ENCODE peak calls at places on chromosomes 4 and X, in six cellular contexts. Y is ovary, O is GM12878, N is A549, T is uterus, U is Peyer's patch. B is an unnamed sample.

GRCh38 chr4:131002132-131002531 is 1906.2 kb downstream of the C4orf33 start:
- DNase-seq in Y (no peak), O (no peak), N (no peak), T (no peak), U (no peak), B (no peak)

GRCh38 chr4:3629665-3630064 is 97.4 kb upstream of the LRPAP1 start:
- DNase-seq in Y (no peak), O (no peak), N (no peak), T (no peak), U (peak), B (no peak)

GRCh38 chr4:19700951-19701350 is 550.8 kb upstream of the SLIT2 start:
- DNase-seq in Y (no peak), O (no peak), N (no peak), T (no peak), U (no peak), B (no peak)

GRCh38 chr4:154877110-154877760 is 96.2 kb downstream of the RBM46 start:
- DNase-seq in Y (no peak), O (no peak), N (peak), T (no peak), U (no peak), B (no peak)

GRCh38 chr4:186192068-186192751 is 843 bp downstream of the CYP4V2 start:
- DNase-seq in Y (no peak), O (no peak), N (no peak), T (peak), U (peak), B (peak)

GRCh38 chr4:118034061-118034785 is at the start of gene NDST3:
- DNase-seq in Y (peak), O (no peak), N (peak), T (no peak), U (no peak), B (peak)

GRCh38 chrX:94545722-94546121 is 871.7 kb downstream of the FAM133A start:
- DNase-seq in Y (no peak), O (no peak), N (no peak), T (no peak), U (no peak), B (no peak)

GRCh38 chr4:73406548-73406875 is 2.4 kb downstream of the ALB start:
- DNase-seq in Y (no peak), O (no peak), N (no peak), T (no peak), U (no peak), B (no peak)

GRCh38 chr4:86661006-86661405 is 66.9 kb downstream of the PTPN13 start:
- DNase-seq in Y (no peak), O (no peak), N (no peak), T (no peak), U (no peak), B (no peak)

GRCh38 chr4:3041192-3042142 is 32.9 kb downstream of the HTT-AS start:
- DNase-seq in Y (peak), O (no peak), N (no peak), T (no peak), U (peak), B (no peak)

GRCh38 chr4:139175647-139176298 is 1.2 kb downstream of the ELF2 start:
- DNase-seq in Y (no peak), O (no peak), N (no peak), T (no peak), U (no peak), B (peak)

GRCh38 chrX:70247252-70247651 is 12.8 kb downstream of the P2RY4 start:
- DNase-seq in Y (no peak), O (no peak), N (no peak), T (no peak), U (no peak), B (no peak)

GRCh38 chr4:151031831-151032605 is 16.9 kb upstream of the LRBA start:
- DNase-seq in Y (no peak), O (peak), N (peak), T (no peak), U (no peak), B (peak)
- TF ChIP-seq POLR2A in Y (no peak), O (no peak), N (no peak), T (no peak), U (no peak), B (no peak)

DNA sequence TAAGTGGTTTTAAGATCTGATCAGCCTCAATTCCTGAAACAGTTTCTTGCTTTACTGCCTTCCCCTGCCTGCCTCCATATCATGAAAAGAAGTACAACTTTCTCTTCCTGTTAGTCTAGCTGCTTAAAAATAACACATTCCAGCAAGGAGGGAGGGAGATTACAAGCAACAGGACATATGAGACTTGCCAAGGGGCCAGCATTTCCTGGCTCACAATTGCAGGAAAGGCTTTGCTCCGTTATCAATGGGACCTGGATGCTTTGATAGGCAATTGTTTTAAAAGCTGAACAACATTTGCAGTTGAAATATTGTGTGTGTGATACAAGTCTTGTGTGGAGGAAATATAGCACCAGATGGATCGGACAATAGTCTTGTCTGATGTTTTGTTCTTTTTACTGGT is 425.0 kb downstream of the FAT4 start:
- DNase-seq in Y (no peak), O (no peak), N (no peak), T (no peak), U (no peak), B (no peak)
- TF ChIP-seq POLR2A in Y (no peak), O (no peak), N (no peak), T (no peak), U (no peak), B (no peak)

GRCh38 chr4:148442830-148443549 is 776 bp upstream of the NR3C2 start:
- DNase-seq in Y (no peak), O (no peak), N (no peak), T (no peak), U (no peak), B (peak)

GRCh38 chr4:148444296-148445070 is 2.3 kb upstream of the NR3C2 start:
- DNase-seq in Y (peak), O (no peak), N (no peak), T (peak), U (peak), B (no peak)

GRCh38 chr4:148443550-148444295 is 1.5 kb upstream of the NR3C2 start:
- DNase-seq in Y (peak), O (no peak), N (no peak), T (peak), U (peak), B (no peak)

GRCh38 chr4:148441624-148441985 is 609 bp downstream of the NR3C2 start:
- DNase-seq in Y (no peak), O (no peak), N (no peak), T (no peak), U (no peak), B (peak)

DNA sequence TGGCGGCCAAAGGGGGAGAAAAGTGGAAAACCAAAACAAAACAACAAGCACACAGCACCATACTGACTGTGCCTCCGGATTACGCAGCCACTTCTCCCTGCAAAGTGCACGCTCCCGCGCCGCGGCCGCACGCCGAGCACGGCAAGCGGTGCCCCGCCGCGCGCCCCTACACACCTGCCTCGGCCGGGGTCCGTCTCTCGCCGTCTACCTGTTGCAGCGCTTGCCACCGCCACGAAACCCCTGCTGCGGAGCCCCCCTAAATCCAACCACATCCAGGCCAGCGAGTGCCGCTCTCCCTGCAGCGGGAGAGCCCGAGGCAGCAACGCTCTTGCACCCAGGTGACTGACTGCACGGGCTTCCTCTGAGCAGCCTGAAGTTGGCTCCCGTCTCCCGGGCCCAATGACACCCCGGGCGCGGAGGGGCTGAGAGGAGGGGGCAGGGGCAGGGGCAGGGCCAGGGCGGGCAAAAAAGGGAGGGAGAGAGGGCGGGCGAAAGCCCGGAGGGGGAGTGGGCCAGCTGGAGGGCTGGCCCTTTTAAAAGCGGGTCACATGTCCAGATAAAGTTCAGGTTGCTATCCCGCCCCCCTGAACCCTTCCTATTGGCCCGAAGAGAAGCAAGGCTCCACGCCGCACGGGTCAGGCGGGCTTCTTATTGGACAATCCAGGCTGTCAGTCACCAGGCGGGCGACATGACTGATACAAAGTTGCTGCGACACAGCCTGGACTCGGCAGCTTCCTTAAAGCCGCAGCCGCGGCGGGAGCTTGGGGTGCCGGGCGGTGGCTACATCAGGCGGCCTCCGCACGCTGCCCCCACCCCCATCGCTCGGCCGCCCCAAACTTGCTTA is at the start of gene NR3C2:
- DNase-seq in Y (peak), O (peak), N (peak), T (peak), U (peak), B (peak)
- TF ChIP-seq POLR2A in Y (peak), O (peak), N (peak), T (peak), U (peak), B (peak)

DNA sequence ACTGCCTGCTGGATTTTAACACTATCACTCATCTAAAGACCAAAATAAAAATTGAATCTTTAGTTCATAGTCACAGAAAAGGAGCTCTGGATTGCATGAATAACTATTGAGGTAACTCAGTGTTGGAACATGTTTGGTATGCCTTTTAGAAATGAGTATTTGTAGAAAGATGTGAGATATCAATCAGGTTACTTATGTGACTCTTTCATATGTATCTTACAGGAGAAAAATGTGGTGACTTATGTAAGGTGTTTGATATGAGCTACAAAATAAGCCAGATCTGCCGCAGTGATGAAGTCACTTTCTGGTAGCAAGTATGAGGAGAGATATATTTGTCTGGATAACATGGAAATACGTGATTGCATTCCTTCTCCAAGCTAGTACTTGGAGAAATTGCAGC is 1653.3 kb upstream of the PCDH7 start:
- DNase-seq in Y (no peak), O (no peak), N (no peak), T (no peak), U (no peak), B (no peak)
- TF ChIP-seq POLR2A in Y (no peak), O (no peak), N (no peak), T (no peak), U (no peak), B (no peak)

GRCh38 chr4:184275766-184276165 is 58.1 kb upstream of the ENPP6 start:
- DNase-seq in Y (no peak), O (no peak), N (no peak), T (no peak), U (no peak), B (no peak)

GRCh38 chr4:184269879-184270430 is 52.3 kb upstream of the ENPP6 start:
- DNase-seq in Y (no peak), O (no peak), N (no peak), T (no peak), U (no peak), B (no peak)

GRCh38 chr4:184274288-184274951 is 56.7 kb upstream of the ENPP6 start:
- DNase-seq in Y (no peak), O (no peak), N (no peak), T (no peak), U (no peak), B (no peak)

GRCh38 chr4:184270808-184271413 is 53.2 kb upstream of the ENPP6 start:
- DNase-seq in Y (no peak), O (no peak), N (no peak), T (no peak), U (no peak), B (no peak)

GRCh38 chr4:184273166-184274147 is 55.8 kb upstream of the ENPP6 start:
- DNase-seq in Y (no peak), O (no peak), N (no peak), T (no peak), U (no peak), B (no peak)
- TF ChIP-seq POLR2A in Y (no peak), O (peak), N (no peak), T (no peak), U (no peak), B (no peak)

DNA sequence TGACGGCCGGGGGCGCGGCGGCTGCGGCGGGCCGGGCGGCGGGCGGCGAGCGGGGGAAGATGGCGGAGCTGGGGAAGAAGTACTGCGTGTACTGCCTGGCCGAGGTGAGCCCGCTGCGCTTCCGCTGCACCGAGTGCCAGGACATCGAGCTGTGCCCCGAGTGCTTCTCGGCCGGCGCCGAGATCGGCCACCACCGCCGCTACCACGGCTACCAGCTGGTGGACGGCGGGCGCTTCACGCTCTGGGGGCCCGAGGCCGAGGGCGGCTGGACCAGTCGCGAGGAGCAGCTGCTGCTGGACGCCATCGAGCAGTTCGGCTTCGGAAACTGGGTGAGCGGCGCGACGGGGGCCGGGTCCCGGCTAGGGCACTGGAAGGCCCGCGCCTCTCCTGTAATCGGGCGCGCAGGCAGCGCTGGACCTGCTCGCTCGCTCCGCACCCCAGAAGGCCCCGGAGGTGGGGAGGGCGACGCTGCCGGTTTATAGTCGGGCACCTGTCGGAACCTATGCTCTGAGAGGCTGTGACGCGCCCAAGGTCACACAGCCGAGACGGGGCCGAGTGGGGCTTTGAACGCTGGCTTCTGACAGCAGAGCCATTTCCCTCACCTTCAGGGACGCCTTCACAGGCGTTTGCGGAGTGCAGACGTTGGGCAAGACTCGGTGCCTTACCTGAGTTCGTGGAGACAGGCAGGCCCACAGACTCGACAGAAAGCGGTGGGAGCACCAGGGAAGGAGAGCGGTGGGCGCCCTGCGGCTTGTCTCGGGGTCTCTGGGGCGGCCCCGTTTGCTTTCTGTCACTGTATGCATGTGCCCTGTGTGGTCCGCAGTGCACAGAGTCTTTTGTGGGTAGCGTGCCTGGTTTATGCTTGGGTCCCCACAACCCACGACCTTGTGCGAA is 596 bp downstream of the TADA2B start:
- DNase-seq in Y (peak), O (no peak), N (peak), T (peak), U (peak), B (peak)
- TF ChIP-seq POLR2A in Y (no peak), O (peak), N (no peak), T (peak), U (peak), B (peak)

B was measured in H54.